ENCODE peak calls at places on chromosomes 16 and 17, in six cellular contexts. J is GM13977, Q is sigmoid colon, I is mesothelial cell of epicardium, S is MM.1S, F is hepatocyte. G is an unnamed sample.

GRCh38 chr17:79993390-79994221 is 42.1 kb downstream of the TBC1D16 start:
- DNase-seq in S (peak; percentile 29), I (peak; percentile 65), F (peak; percentile 97), J (no peak), Q (peak; percentile 96), G (peak; percentile 89)

GRCh38 chr17:17297217-17297616 is 6.0 kb upstream of the NT5M start:
- DNase-seq in J (no peak), Q (no peak), S (no peak), F (no peak), I (no peak), G (no peak)

GRCh38 chr17:67063146-67063545 is 18.8 kb downstream of the CACNG1 start:
- DNase-seq in I (no peak), J (no peak), S (no peak), Q (no peak), F (no peak), G (no peak)

GRCh38 chr16:74100405-74101316 is 196.0 kb upstream of the PSMD7 start:
- DNase-seq in Q (no peak), J (no peak), S (no peak), F (no peak), I (no peak), G (no peak)

GRCh38 chr17:35345926-35346771 is 27.3 kb downstream of the SLFN11 start:
- DNase-seq in I (no peak), J (peak; percentile 9), F (peak; percentile 23), Q (peak; percentile 83), S (no peak), G (peak; percentile 36)

GRCh38 chr17:64774888-64775600 is 112.9 kb upstream of the SMURF2 start:
- DNase-seq in Q (no peak), S (no peak), J (no peak), I (peak; percentile 34), F (no peak), G (no peak)

GRCh38 chr17:77002103-77003045 is 134.2 kb downstream of the MGAT5B start:
- DNase-seq in I (no peak), Q (no peak), J (no peak), S (no peak), F (peak; percentile 78), G (no peak)

GRCh38 chr17:80561541-80562114 is 17.0 kb downstream of the RPTOR start:
- DNase-seq in F (no peak), I (no peak), Q (peak; percentile 40), J (no peak), S (no peak), G (no peak)

GRCh38 chr17:39219647-39220154 is 6.0 kb downstream of the STAC2 start:
- DNase-seq in I (no peak), F (no peak), J (no peak), Q (no peak), S (no peak), G (no peak)

GRCh38 chr16:30183961-30184429 is 593 bp downstream of the CORO1A start:
- DNase-seq in S (peak; percentile 83), Q (peak; percentile 65), F (no peak), J (peak; percentile 81), I (no peak), G (peak; percentile 88)

GRCh38 chr17:68057531-68057952 is 22.0 kb downstream of the KPNA2 start:
- DNase-seq in I (no peak), S (peak; percentile 29), J (no peak), Q (no peak), F (no peak), G (peak; percentile 70)

GRCh38 chr16:89863741-89864391 is 9.5 kb upstream of the TCF25 start:
- DNase-seq in Q (no peak), J (peak; percentile 70), S (peak; percentile 57), F (no peak), I (no peak), G (peak; percentile 52)

GRCh38 chr17:36105718-36106117 is 2.1 kb downstream of the CCL4 start:
- DNase-seq in Q (no peak), F (no peak), I (no peak), S (no peak), J (no peak), G (no peak)

GRCh38 chr16:30534368-30535105 is at the start of gene ZNF747:
- DNase-seq in F (peak; percentile 94), Q (peak; percentile 97), S (peak; percentile 92), I (peak; percentile 89), J (peak; percentile 95), G (peak; percentile 94)

GRCh38 chr16:3012246-3012645 is 477 bp upstream of the CLDN9 start:
- DNase-seq in F (peak; percentile 61), J (no peak), Q (no peak), I (peak; percentile 64), S (no peak), G (no peak)

GRCh38 chr16:3013491-3013951 is 798 bp downstream of the CLDN9 start:
- DNase-seq in I (no peak), J (no peak), Q (no peak), S (no peak), F (no peak), G (no peak)

GRCh38 chr16:3014971-3015370 is 2.2 kb downstream of the CLDN9 start:
- DNase-seq in J (no peak), Q (no peak), I (no peak), F (no peak), S (no peak), G (no peak)

GRCh38 chr16:3013998-3014690 is 1.4 kb downstream of the CLDN9 start:
- DNase-seq in F (no peak), Q (no peak), J (no peak), S (no peak), I (no peak), G (no peak)

DNA sequence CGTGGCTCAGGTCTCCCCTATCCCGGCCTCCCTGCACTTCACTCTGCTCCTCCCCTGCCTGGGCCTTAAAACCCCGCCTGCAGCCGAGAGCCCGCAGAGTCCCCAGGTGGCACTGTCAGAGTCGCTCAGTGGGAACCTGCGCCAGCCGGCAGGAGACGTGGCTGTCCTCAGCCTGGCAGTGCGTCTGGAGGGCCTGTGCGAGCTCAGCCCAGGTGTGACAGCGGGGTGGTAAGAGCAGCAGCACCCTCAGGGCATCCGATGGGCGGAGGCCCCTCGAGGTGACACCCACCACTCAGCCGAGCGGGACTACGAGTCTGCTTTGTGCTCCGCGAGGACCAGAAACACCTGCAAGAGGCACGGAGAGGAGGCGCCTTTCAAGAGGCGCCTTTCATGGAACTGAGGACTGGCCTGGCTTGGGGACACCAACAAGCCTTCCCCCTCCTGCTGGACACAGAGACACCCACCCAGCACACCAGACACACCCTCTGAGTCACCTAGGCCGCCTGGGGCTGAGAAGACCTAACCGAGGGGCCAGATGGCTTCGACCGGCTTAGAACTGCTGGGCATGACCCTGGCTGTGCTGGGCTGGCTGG is at the start of gene CLDN9:
- DNase-seq in S (peak; percentile 54), I (peak; percentile 60), J (no peak), F (peak; percentile 64), Q (no peak), G (no peak)
- TF ChIP-seq CTCF in S (no peak), I (no peak), J (no peak), F (no peak), Q (no peak), G (no peak)

GRCh38 chr17:3678095-3678820 is 9.6 kb downstream of the EMC6 start:
- DNase-seq in Q (no peak), J (no peak), S (peak; percentile 5), I (no peak), F (no peak), G (no peak)
- TF ChIP-seq CTCF in Q (no peak), J (no peak), S (no peak), I (no peak), F (no peak), G (no peak)

DNA sequence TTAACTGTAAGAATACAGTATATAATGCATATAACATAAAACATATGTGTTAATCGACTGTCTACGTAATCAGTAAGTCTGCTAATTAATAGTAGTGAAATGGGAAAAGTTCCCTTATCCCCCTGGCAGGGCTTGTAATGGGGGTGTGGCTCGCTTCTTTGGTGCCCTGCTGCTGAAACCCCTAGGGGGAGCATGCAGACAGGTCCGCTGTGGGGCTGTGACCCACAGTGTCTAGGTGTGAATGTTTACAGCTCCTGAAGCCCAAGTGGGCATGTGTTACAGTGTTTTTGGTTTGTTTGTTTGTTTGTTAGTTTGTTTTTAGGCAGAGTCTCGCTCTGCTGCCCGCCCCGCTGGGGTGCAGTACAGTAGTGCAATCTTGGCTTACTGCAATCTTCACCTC is 495.7 kb downstream of the SHISA9 start:
- DNase-seq in I (no peak), Q (no peak), F (no peak), S (no peak), J (no peak), G (no peak)
- TF ChIP-seq CTCF in I (no peak), Q (no peak), F (no peak), S (no peak), J (no peak), G (no peak)

GRCh38 chr16:6297666-6298435 is 1034.8 kb upstream of the RBFOX1 start:
- DNase-seq in I (no peak), Q (no peak), S (no peak), J (no peak), F (no peak), G (no peak)
- TF ChIP-seq CTCF in I (no peak), Q (no peak), S (no peak), J (no peak), F (no peak), G (no peak)

G was measured in activated CD8-positive, alpha-beta T cell treated with anti-CD3 and anti-CD28 coated beads for 36 hours.